ENCODE peak calls at places on chromosomes 16 and 17, in ten cellular contexts. One of them, this sample, is unnamed.
A peak's percentile ranks its signal among the peaks of the same experiment; 100 is the strongest.

GRCh38 chr17:56834380-56835258 is 668 bp downstream of the DGKE start:
- DNase-seq in body of pancreas: peak; percentile 64
- DNase-seq in uterus: peak; percentile 52
- DNase-seq in GM12878: peak; percentile 31
- DNase-seq in heart left ventricle: peak; percentile 35
- DNase-seq in stomach: peak; percentile 64
- DNase-seq in gastrocnemius medialis: peak; percentile 21
- DNase-seq in tibial nerve: no peak
- DNase-seq in A549: peak; percentile 69
- DNase-seq in adrenal gland: peak; percentile 56
- DNase-seq in this sample: peak; percentile 61

GRCh38 chr16:813204-813915 is 12.8 kb upstream of the GNG13 start:
- DNase-seq in uterus: no peak
- DNase-seq in tibial nerve: no peak
- DNase-seq in gastrocnemius medialis: no peak
- DNase-seq in stomach: no peak
- DNase-seq in adrenal gland: peak; percentile 62
- DNase-seq in A549: no peak
- DNase-seq in GM12878: no peak
- DNase-seq in heart left ventricle: no peak
- DNase-seq in body of pancreas: peak; percentile 27
- DNase-seq in this sample: no peak

GRCh38 chr17:79043931-79044320 is 20.0 kb downstream of the C1QTNF1 start:
- DNase-seq in gastrocnemius medialis: no peak
- DNase-seq in stomach: no peak
- DNase-seq in heart left ventricle: no peak
- DNase-seq in adrenal gland: peak; percentile 29
- DNase-seq in body of pancreas: no peak
- DNase-seq in uterus: no peak
- DNase-seq in A549: no peak
- DNase-seq in GM12878: no peak
- DNase-seq in tibial nerve: no peak
- DNase-seq in this sample: no peak

GRCh38 chr16:78538284-78538683 is 438.8 kb downstream of the WWOX start:
- DNase-seq in gastrocnemius medialis: no peak
- DNase-seq in tibial nerve: no peak
- DNase-seq in GM12878: no peak
- DNase-seq in stomach: no peak
- DNase-seq in uterus: no peak
- DNase-seq in body of pancreas: no peak
- DNase-seq in adrenal gland: no peak
- DNase-seq in A549: no peak
- DNase-seq in heart left ventricle: no peak
- DNase-seq in this sample: no peak

GRCh38 chr16:2879854-2880508 is 3.0 kb upstream of the FLYWCH2 start:
- DNase-seq in tibial nerve: no peak
- DNase-seq in uterus: no peak
- DNase-seq in GM12878: no peak
- DNase-seq in gastrocnemius medialis: no peak
- DNase-seq in stomach: no peak
- DNase-seq in body of pancreas: no peak
- DNase-seq in A549: no peak
- DNase-seq in adrenal gland: no peak
- DNase-seq in heart left ventricle: no peak
- DNase-seq in this sample: no peak

GRCh38 chr17:82230627-82231311 is 1.9 kb downstream of the SLC16A3 start:
- DNase-seq in stomach: peak; percentile 88
- DNase-seq in gastrocnemius medialis: peak; percentile 80
- DNase-seq in body of pancreas: peak; percentile 72
- DNase-seq in adrenal gland: peak; percentile 80
- DNase-seq in GM12878: no peak
- DNase-seq in heart left ventricle: peak; percentile 91
- DNase-seq in A549: peak; percentile 92
- DNase-seq in tibial nerve: peak; percentile 78
- DNase-seq in uterus: peak; percentile 91
- DNase-seq in this sample: peak; percentile 94

GRCh38 chr16:54265558-54266213 is 20.9 kb downstream of the IRX3 start:
- DNase-seq in adrenal gland: no peak
- DNase-seq in body of pancreas: no peak
- DNase-seq in uterus: no peak
- DNase-seq in gastrocnemius medialis: no peak
- DNase-seq in heart left ventricle: peak; percentile 80
- DNase-seq in stomach: no peak
- DNase-seq in A549: no peak
- DNase-seq in GM12878: no peak
- DNase-seq in tibial nerve: no peak
- DNase-seq in this sample: no peak

GRCh38 chr17:37492167-37492566 is 2.5 kb downstream of the DUSP14 start:
- DNase-seq in A549: no peak
- DNase-seq in body of pancreas: no peak
- DNase-seq in GM12878: no peak
- DNase-seq in uterus: no peak
- DNase-seq in heart left ventricle: no peak
- DNase-seq in adrenal gland: no peak
- DNase-seq in stomach: no peak
- DNase-seq in tibial nerve: no peak
- DNase-seq in gastrocnemius medialis: no peak
- DNase-seq in this sample: no peak

GRCh38 chr17:17937958-17938357 is 34.2 kb downstream of the TOM1L2 start:
- DNase-seq in GM12878: no peak
- DNase-seq in uterus: no peak
- DNase-seq in tibial nerve: no peak
- DNase-seq in heart left ventricle: no peak
- DNase-seq in A549: no peak
- DNase-seq in stomach: no peak
- DNase-seq in adrenal gland: no peak
- DNase-seq in gastrocnemius medialis: no peak
- DNase-seq in body of pancreas: no peak
- DNase-seq in this sample: no peak

GRCh38 chr17:17940451-17940911 is 31.7 kb downstream of the TOM1L2 start:
- DNase-seq in uterus: no peak
- DNase-seq in gastrocnemius medialis: no peak
- DNase-seq in adrenal gland: no peak
- DNase-seq in A549: no peak
- DNase-seq in heart left ventricle: no peak
- DNase-seq in GM12878: no peak
- DNase-seq in stomach: no peak
- DNase-seq in tibial nerve: no peak
- DNase-seq in body of pancreas: no peak
- DNase-seq in this sample: no peak

GRCh38 chr17:17937450-17937849 is 34.8 kb downstream of the TOM1L2 start:
- DNase-seq in stomach: no peak
- DNase-seq in uterus: no peak
- DNase-seq in A549: no peak
- DNase-seq in body of pancreas: no peak
- DNase-seq in GM12878: no peak
- DNase-seq in tibial nerve: no peak
- DNase-seq in gastrocnemius medialis: no peak
- DNase-seq in adrenal gland: no peak
- DNase-seq in heart left ventricle: no peak
- DNase-seq in this sample: no peak

GRCh38 chr17:17941015-17941414 is 31.2 kb downstream of the TOM1L2 start:
- DNase-seq in GM12878: no peak
- DNase-seq in body of pancreas: no peak
- DNase-seq in gastrocnemius medialis: no peak
- DNase-seq in uterus: no peak
- DNase-seq in adrenal gland: no peak
- DNase-seq in tibial nerve: no peak
- DNase-seq in A549: no peak
- DNase-seq in heart left ventricle: no peak
- DNase-seq in stomach: no peak
- DNase-seq in this sample: no peak

DNA sequence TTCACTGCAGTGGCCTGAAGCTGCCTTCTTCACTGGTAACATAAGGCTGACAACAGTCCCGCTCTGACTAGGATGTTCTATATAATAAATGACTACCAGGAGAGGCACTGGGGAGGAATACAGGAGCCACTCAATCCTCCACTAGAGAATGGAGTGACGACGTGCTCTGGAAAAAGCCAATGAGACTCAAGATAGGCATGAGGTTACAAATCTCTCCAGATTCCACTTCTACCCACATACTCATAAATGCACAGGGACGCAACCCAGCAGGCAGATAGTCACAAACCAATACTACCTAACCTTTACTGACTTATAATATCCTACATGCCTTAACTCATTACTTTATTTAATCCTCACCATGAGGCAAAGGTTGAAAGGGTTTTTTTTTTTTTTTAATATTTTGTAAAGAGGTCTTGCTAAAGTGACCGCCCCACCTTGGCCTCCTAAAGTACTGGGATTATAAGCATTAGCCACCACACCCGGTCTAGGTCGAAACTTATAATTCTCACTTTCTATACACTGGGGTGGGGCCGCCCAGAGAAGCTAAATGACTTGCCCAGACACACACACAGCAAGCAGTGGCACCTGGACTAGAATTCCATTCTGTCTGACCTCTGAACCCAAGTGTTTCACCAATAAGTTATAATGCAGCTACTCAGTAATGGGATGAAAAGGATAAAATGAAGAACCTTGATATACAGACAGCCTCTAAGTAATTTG is 33.7 kb downstream of the TOM1L2 start:
- DNase-seq in uterus: no peak
- DNase-seq in tibial nerve: no peak
- DNase-seq in GM12878: no peak
- DNase-seq in gastrocnemius medialis: no peak
- DNase-seq in body of pancreas: no peak
- DNase-seq in heart left ventricle: no peak
- DNase-seq in stomach: no peak
- DNase-seq in A549: no peak
- DNase-seq in adrenal gland: no peak
- DNase-seq in this sample: no peak
- H3K27ac ChIP-seq in uterus: no peak overlapping the region
- H3K27ac ChIP-seq in tibial nerve: peak overlapping the region; percentile 20
- H3K27ac ChIP-seq in GM12878: no peak overlapping the region
- H3K27ac ChIP-seq in gastrocnemius medialis: no peak overlapping the region
- H3K27ac ChIP-seq in body of pancreas: no peak overlapping the region
- H3K27ac ChIP-seq in heart left ventricle: peak overlapping the region; percentile 11
- H3K27ac ChIP-seq in stomach: no peak overlapping the region
- H3K27ac ChIP-seq in A549: no peak overlapping the region
- H3K27ac ChIP-seq in adrenal gland: no peak overlapping the region
- H3K27ac ChIP-seq in this sample: no peak overlapping the region

GRCh38 chr17:14067347-14067746 is 2.0 kb upstream of the COX10 start:
- DNase-seq in gastrocnemius medialis: no peak
- DNase-seq in body of pancreas: no peak
- DNase-seq in heart left ventricle: no peak
- DNase-seq in uterus: no peak
- DNase-seq in A549: no peak
- DNase-seq in tibial nerve: no peak
- DNase-seq in stomach: no peak
- DNase-seq in GM12878: no peak
- DNase-seq in adrenal gland: no peak
- DNase-seq in this sample: no peak

GRCh38 chr17:14068542-14069250 is 608 bp upstream of the COX10 start:
- DNase-seq in heart left ventricle: no peak
- DNase-seq in body of pancreas: no peak
- DNase-seq in uterus: no peak
- DNase-seq in tibial nerve: no peak
- DNase-seq in stomach: no peak
- DNase-seq in adrenal gland: no peak
- DNase-seq in GM12878: no peak
- DNase-seq in gastrocnemius medialis: no peak
- DNase-seq in A549: peak; percentile 14
- DNase-seq in this sample: no peak

GRCh38 chr17:14070344-14071007 is 1.2 kb downstream of the COX10 start:
- DNase-seq in GM12878: no peak
- DNase-seq in body of pancreas: no peak
- DNase-seq in A549: no peak
- DNase-seq in heart left ventricle: no peak
- DNase-seq in adrenal gland: no peak
- DNase-seq in uterus: no peak
- DNase-seq in tibial nerve: no peak
- DNase-seq in gastrocnemius medialis: no peak
- DNase-seq in stomach: no peak
- DNase-seq in this sample: no peak

DNA sequence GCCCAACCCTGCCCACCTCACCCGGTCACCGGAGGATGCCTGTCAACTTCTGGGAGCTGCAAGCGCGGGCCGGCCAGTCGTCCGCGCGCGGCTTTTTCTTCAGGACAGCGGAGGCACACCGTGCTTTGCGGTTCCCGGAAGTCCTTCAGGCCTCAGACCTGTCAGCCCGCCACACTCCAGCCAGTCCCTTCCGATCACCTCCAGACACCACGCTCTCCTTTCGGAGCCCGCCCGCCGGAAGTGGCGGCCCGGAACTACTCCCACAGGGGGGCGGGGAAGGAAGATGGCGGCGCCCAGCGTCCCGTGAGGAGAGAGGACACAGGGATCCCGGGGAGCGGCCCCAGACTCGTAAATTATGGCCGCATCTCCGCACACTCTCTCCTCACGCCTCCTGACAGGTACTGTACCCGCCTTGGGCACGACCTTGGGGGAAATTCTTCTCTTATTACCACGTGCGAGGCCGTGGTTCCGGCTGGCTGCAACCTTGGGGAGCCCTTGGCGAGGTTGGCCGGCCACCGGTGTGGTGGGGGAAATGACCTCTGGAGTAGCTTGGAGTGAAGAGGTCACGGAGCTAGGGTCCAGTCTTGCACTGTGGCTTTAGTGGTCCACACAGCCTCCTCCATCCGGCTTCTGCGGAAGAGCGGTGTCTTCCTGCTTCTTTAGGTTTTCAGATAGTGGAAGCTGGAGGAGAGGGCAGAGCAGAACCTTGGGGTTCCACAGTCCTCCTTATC is at the start of gene COX10:
- DNase-seq in GM12878: peak; percentile 51
- DNase-seq in heart left ventricle: peak; percentile 91
- DNase-seq in stomach: peak; percentile 91
- DNase-seq in body of pancreas: peak; percentile 90
- DNase-seq in tibial nerve: peak; percentile 64
- DNase-seq in uterus: peak; percentile 85
- DNase-seq in gastrocnemius medialis: peak; percentile 84
- DNase-seq in A549: peak; percentile 92
- DNase-seq in adrenal gland: peak; percentile 88
- DNase-seq in this sample: peak; percentile 93
- TF ChIP-seq POLR2A in GM12878: peak; percentile 96
- TF ChIP-seq POLR2A in heart left ventricle: peak; percentile 70
- TF ChIP-seq POLR2A in stomach: no peak
- TF ChIP-seq POLR2A in body of pancreas: peak; percentile 91
- TF ChIP-seq POLR2A in tibial nerve: peak; percentile 38
- TF ChIP-seq POLR2A in uterus: peak; percentile 23
- TF ChIP-seq POLR2A in gastrocnemius medialis: peak; percentile 88
- TF ChIP-seq POLR2A in A549: peak; percentile 96
- TF ChIP-seq POLR2A in adrenal gland: peak; percentile 74
- TF ChIP-seq POLR2A in this sample: peak; percentile 90

GRCh38 chr16:81547194-81547918 is 102.7 kb downstream of the CMIP start:
- DNase-seq in heart left ventricle: no peak
- DNase-seq in stomach: no peak
- DNase-seq in A549: no peak
- DNase-seq in adrenal gland: no peak
- DNase-seq in tibial nerve: no peak
- DNase-seq in body of pancreas: no peak
- DNase-seq in GM12878: no peak
- DNase-seq in uterus: no peak
- DNase-seq in gastrocnemius medialis: no peak
- DNase-seq in this sample: no peak
- H3K4me1 ChIP-seq in heart left ventricle: peaks cover 58% of the 10 kb centered on the region
- H3K4me1 ChIP-seq in stomach: peaks cover 44% of the 10 kb centered on the region
- H3K4me1 ChIP-seq in A549: peaks cover 100% of the 10 kb centered on the region
- H3K4me1 ChIP-seq in adrenal gland: peaks cover 38% of the 10 kb centered on the region
- H3K4me1 ChIP-seq in tibial nerve: peaks cover 12% of the 10 kb centered on the region
- H3K4me1 ChIP-seq in body of pancreas: peaks cover 39% of the 10 kb centered on the region
- H3K4me1 ChIP-seq in GM12878: peaks cover 12% of the 10 kb centered on the region
- H3K4me1 ChIP-seq in uterus: no peaks in the 10 kb centered on the region
- H3K4me1 ChIP-seq in gastrocnemius medialis: no peaks in the 10 kb centered on the region
- H3K4me1 ChIP-seq in this sample: peaks cover 64% of the 10 kb centered on the region

DNA sequence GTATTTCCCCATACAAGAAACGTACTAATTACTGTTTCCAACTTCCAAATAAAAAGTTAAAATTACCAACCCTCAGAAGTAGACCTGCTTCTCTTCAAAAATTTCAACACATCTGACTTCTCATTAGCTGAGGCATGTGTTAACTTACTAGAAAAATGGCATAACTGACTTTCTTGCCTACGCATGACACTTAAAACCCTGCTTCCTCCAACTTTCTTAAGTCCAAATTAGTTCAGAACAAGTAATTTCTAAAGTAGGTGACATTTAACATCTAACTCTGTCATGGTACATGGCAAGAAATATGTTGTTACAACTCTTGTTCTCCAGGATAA is 6.7 kb downstream of the USP7 start:
- DNase-seq in tibial nerve: no peak
- DNase-seq in heart left ventricle: no peak
- DNase-seq in stomach: no peak
- DNase-seq in A549: no peak
- DNase-seq in GM12878: no peak
- DNase-seq in body of pancreas: no peak
- DNase-seq in uterus: no peak
- DNase-seq in gastrocnemius medialis: no peak
- DNase-seq in adrenal gland: no peak
- DNase-seq in this sample: no peak
- H3K27ac ChIP-seq in tibial nerve: no peak overlapping the region
- H3K27ac ChIP-seq in heart left ventricle: no peak overlapping the region
- H3K27ac ChIP-seq in stomach: peak overlapping the region; percentile 56
- H3K27ac ChIP-seq in A549: no peak overlapping the region
- H3K27ac ChIP-seq in GM12878: no peak overlapping the region
- H3K27ac ChIP-seq in body of pancreas: no peak overlapping the region
- H3K27ac ChIP-seq in uterus: no peak overlapping the region
- H3K27ac ChIP-seq in gastrocnemius medialis: peak overlapping the region; percentile 75
- H3K27ac ChIP-seq in adrenal gland: peak overlapping the region; percentile 69
- H3K27ac ChIP-seq in this sample: no peak overlapping the region

This sample was measured in right lobe of liver.